ENCODE peak calls at places on chromosomes 11 and 22, in eight cellular contexts. One of them, this sample, is unnamed.

GRCh38 chr11:104095791-104096190 is 59.4 kb downstream of the DDI1 start:
- DNase-seq in esophagus squamous epithelium: no peak
- DNase-seq in sigmoid colon: no peak
- DNase-seq in mucosa of descending colon: no peak
- DNase-seq in Caco-2: no peak
- DNase-seq in spleen: no peak
- DNase-seq in IMR-90: no peak
- DNase-seq in body of pancreas: no peak
- DNase-seq in this sample: no peak

GRCh38 chr11:66820921-66821320 is 22.3 kb upstream of the RCE1 start:
- DNase-seq in esophagus squamous epithelium: no peak
- DNase-seq in sigmoid colon: no peak
- DNase-seq in mucosa of descending colon: no peak
- DNase-seq in Caco-2: no peak
- DNase-seq in spleen: no peak
- DNase-seq in IMR-90: no peak
- DNase-seq in body of pancreas: no peak
- DNase-seq in this sample: no peak

GRCh38 chr11:23112987-23113886 is 253.0 kb upstream of the CCDC179 start:
- DNase-seq in esophagus squamous epithelium: no peak
- DNase-seq in sigmoid colon: no peak
- DNase-seq in mucosa of descending colon: peak; percentile 85
- DNase-seq in Caco-2: peak; percentile 38
- DNase-seq in spleen: no peak
- DNase-seq in IMR-90: peak; percentile 63
- DNase-seq in body of pancreas: peak; percentile 88
- DNase-seq in this sample: no peak

GRCh38 chr11:66113132-66113856 is 43.2 kb downstream of the PACS1 start:
- DNase-seq in esophagus squamous epithelium: no peak
- DNase-seq in sigmoid colon: no peak
- DNase-seq in mucosa of descending colon: no peak
- DNase-seq in Caco-2: no peak
- DNase-seq in spleen: no peak
- DNase-seq in IMR-90: peak; percentile 90
- DNase-seq in body of pancreas: no peak
- DNase-seq in this sample: no peak

GRCh38 chr11:120057595-120058581 is 80.0 kb downstream of the TRIM29 start:
- DNase-seq in esophagus squamous epithelium: no peak
- DNase-seq in sigmoid colon: no peak
- DNase-seq in mucosa of descending colon: peak; percentile 4
- DNase-seq in Caco-2: peak; percentile 75
- DNase-seq in spleen: no peak
- DNase-seq in IMR-90: no peak
- DNase-seq in body of pancreas: no peak
- DNase-seq in this sample: no peak

GRCh38 chr22:26848244-26848920 is 191.0 kb downstream of the MIAT start:
- DNase-seq in esophagus squamous epithelium: no peak
- DNase-seq in sigmoid colon: no peak
- DNase-seq in mucosa of descending colon: no peak
- DNase-seq in Caco-2: no peak
- DNase-seq in spleen: no peak
- DNase-seq in IMR-90: no peak
- DNase-seq in body of pancreas: no peak
- DNase-seq in this sample: no peak

GRCh38 chr11:13963169-13963948 is 836 bp downstream of the SPON1 start:
- DNase-seq in esophagus squamous epithelium: no peak
- DNase-seq in sigmoid colon: peak; percentile 72
- DNase-seq in mucosa of descending colon: peak; percentile 55
- DNase-seq in Caco-2: peak; percentile 46
- DNase-seq in spleen: peak; percentile 82
- DNase-seq in IMR-90: peak; percentile 17
- DNase-seq in body of pancreas: no peak
- DNase-seq in this sample: peak; percentile 45

GRCh38 chr11:128465946-128466688 is 121.2 kb downstream of the ETS1 start:
- DNase-seq in esophagus squamous epithelium: no peak
- DNase-seq in sigmoid colon: no peak
- DNase-seq in mucosa of descending colon: no peak
- DNase-seq in Caco-2: no peak
- DNase-seq in spleen: no peak
- DNase-seq in IMR-90: no peak
- DNase-seq in body of pancreas: no peak
- DNase-seq in this sample: no peak

GRCh38 chr11:6625832-6626420 is 6.7 kb upstream of the TPP1 start:
- DNase-seq in esophagus squamous epithelium: no peak
- DNase-seq in sigmoid colon: no peak
- DNase-seq in mucosa of descending colon: no peak
- DNase-seq in Caco-2: no peak
- DNase-seq in spleen: peak; percentile 65
- DNase-seq in IMR-90: no peak
- DNase-seq in body of pancreas: peak; percentile 7
- DNase-seq in this sample: no peak

GRCh38 chr22:24156915-24157782 is 24.1 kb upstream of the SUSD2 start:
- DNase-seq in esophagus squamous epithelium: peak; percentile 71
- DNase-seq in sigmoid colon: peak; percentile 93
- DNase-seq in mucosa of descending colon: peak; percentile 89
- DNase-seq in Caco-2: peak; percentile 74
- DNase-seq in spleen: peak; percentile 98
- DNase-seq in IMR-90: peak; percentile 64
- DNase-seq in body of pancreas: peak; percentile 87
- DNase-seq in this sample: peak; percentile 94

GRCh38 chr22:24559471-24559870 is 3.7 kb downstream of the SNRPD3 start:
- DNase-seq in esophagus squamous epithelium: no peak
- DNase-seq in sigmoid colon: no peak
- DNase-seq in mucosa of descending colon: no peak
- DNase-seq in Caco-2: no peak
- DNase-seq in spleen: peak; percentile 39
- DNase-seq in IMR-90: no peak
- DNase-seq in body of pancreas: no peak
- DNase-seq in this sample: no peak

GRCh38 chr22:37138879-37139561 is 10.7 kb downstream of the IL2RB start:
- DNase-seq in esophagus squamous epithelium: no peak
- DNase-seq in sigmoid colon: no peak
- DNase-seq in mucosa of descending colon: no peak
- DNase-seq in Caco-2: no peak
- DNase-seq in spleen: no peak
- DNase-seq in IMR-90: no peak
- DNase-seq in body of pancreas: no peak
- DNase-seq in this sample: no peak

GRCh38 chr11:67053896-67054850 is 2.5 kb upstream of the RHOD start:
- DNase-seq in esophagus squamous epithelium: no peak
- DNase-seq in sigmoid colon: no peak
- DNase-seq in mucosa of descending colon: peak; percentile 69
- DNase-seq in Caco-2: peak; percentile 83
- DNase-seq in spleen: no peak
- DNase-seq in IMR-90: peak; percentile 91
- DNase-seq in body of pancreas: peak; percentile 80
- DNase-seq in this sample: no peak

GRCh38 chr22:46001426-46002106 is 24.6 kb upstream of the WNT7B start:
- DNase-seq in esophagus squamous epithelium: no peak
- DNase-seq in sigmoid colon: peak; percentile 65
- DNase-seq in mucosa of descending colon: no peak
- DNase-seq in Caco-2: no peak
- DNase-seq in spleen: peak; percentile 73
- DNase-seq in IMR-90: no peak
- DNase-seq in body of pancreas: no peak
- DNase-seq in this sample: peak; percentile 41

GRCh38 chr11:5280582-5281102 is 10.9 kb upstream of the HBE1 start:
- DNase-seq in esophagus squamous epithelium: no peak
- DNase-seq in sigmoid colon: no peak
- DNase-seq in mucosa of descending colon: peak; percentile 13
- DNase-seq in Caco-2: peak; percentile 59
- DNase-seq in spleen: no peak
- DNase-seq in IMR-90: peak; percentile 100
- DNase-seq in body of pancreas: no peak
- DNase-seq in this sample: no peak

GRCh38 chr11:74256370-74257133 is 54.9 kb downstream of the P4HA3 start:
- DNase-seq in esophagus squamous epithelium: no peak
- DNase-seq in sigmoid colon: no peak
- DNase-seq in mucosa of descending colon: no peak
- DNase-seq in Caco-2: no peak
- DNase-seq in spleen: no peak
- DNase-seq in IMR-90: no peak
- DNase-seq in body of pancreas: no peak
- DNase-seq in this sample: no peak

GRCh38 chr11:26904114-26904513 is 89.8 kb upstream of the FIBIN start:
- DNase-seq in esophagus squamous epithelium: no peak
- DNase-seq in sigmoid colon: no peak
- DNase-seq in mucosa of descending colon: no peak
- DNase-seq in Caco-2: no peak
- DNase-seq in spleen: no peak
- DNase-seq in IMR-90: no peak
- DNase-seq in body of pancreas: no peak
- DNase-seq in this sample: no peak

GRCh38 chr11:34640050-34640971 is 19.4 kb downstream of the EHF start:
- DNase-seq in esophagus squamous epithelium: no peak
- DNase-seq in sigmoid colon: no peak
- DNase-seq in mucosa of descending colon: peak; percentile 84
- DNase-seq in Caco-2: peak; percentile 96
- DNase-seq in spleen: no peak
- DNase-seq in IMR-90: no peak
- DNase-seq in body of pancreas: peak; percentile 91
- DNase-seq in this sample: peak; percentile 87

GRCh38 chr22:46070722-46071450 is 79.4 kb upstream of the PPARA start:
- DNase-seq in esophagus squamous epithelium: no peak
- DNase-seq in sigmoid colon: peak; percentile 81
- DNase-seq in mucosa of descending colon: peak; percentile 65
- DNase-seq in Caco-2: peak; percentile 21
- DNase-seq in spleen: peak; percentile 88
- DNase-seq in IMR-90: peak; percentile 54
- DNase-seq in body of pancreas: peak; percentile 62
- DNase-seq in this sample: peak; percentile 80

DNA sequence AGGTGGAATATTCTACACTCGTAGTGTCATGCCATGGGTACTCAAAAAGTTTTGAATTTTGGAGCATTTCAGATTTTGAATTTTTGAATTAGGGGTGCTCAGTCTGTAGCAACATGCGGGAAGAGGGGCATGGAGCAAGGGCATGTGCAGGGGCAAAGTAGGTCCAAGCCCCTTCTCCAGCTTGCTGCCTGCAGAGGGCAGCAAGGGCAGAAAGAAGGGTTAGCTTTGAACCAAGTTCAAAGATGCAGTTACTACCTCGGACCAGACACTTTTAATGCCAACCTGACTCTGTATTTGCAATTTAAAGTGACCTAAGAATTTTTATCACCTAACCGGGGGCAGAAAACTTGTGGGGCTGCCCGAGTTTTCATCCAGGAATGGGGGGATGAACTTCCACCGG is 68.2 kb downstream of the CD82 start:
- DNase-seq in esophagus squamous epithelium: no peak
- DNase-seq in sigmoid colon: peak; percentile 62
- DNase-seq in mucosa of descending colon: no peak
- DNase-seq in Caco-2: no peak
- DNase-seq in spleen: peak; percentile 4
- DNase-seq in IMR-90: no peak
- DNase-seq in body of pancreas: no peak
- DNase-seq in this sample: no peak
- TF ChIP-seq CTCF in esophagus squamous epithelium: no peak
- TF ChIP-seq CTCF in sigmoid colon: no peak
- TF ChIP-seq CTCF in mucosa of descending colon: no peak
- TF ChIP-seq CTCF in Caco-2: peak; percentile 47
- TF ChIP-seq CTCF in spleen: no peak
- TF ChIP-seq CTCF in IMR-90: no peak
- TF ChIP-seq CTCF in body of pancreas: no peak
- TF ChIP-seq CTCF in this sample: no peak

DNA sequence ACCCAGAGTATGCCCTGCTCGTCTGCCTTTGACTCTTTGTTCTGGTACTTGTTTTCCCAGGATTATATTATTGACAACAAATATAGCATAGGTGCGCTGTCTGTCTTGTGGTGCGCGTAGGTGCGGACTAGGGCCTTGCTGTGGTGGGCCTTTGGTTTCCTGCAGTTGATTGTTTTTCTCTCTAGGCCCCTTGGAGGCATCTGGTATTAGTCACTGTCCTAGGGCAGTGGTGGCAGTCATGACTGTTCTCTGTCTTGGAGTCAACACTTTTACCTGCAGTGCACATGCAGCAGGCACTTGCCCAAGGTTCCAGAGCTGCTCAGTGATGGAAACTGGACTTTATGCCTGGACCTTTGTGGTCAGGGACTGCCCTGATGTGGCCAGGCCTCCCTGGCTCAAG is 18.6 kb downstream of the PPP6R2 start:
- DNase-seq in esophagus squamous epithelium: no peak
- DNase-seq in sigmoid colon: no peak
- DNase-seq in mucosa of descending colon: no peak
- DNase-seq in Caco-2: no peak
- DNase-seq in spleen: no peak
- DNase-seq in IMR-90: no peak
- DNase-seq in body of pancreas: no peak
- DNase-seq in this sample: no peak
- H3K4me1 ChIP-seq in esophagus squamous epithelium: peaks cover 6% of the 10 kb centered on the region
- H3K4me1 ChIP-seq in sigmoid colon: peaks cover 12% of the 10 kb centered on the region
- H3K4me1 ChIP-seq in mucosa of descending colon: no peaks in the 10 kb centered on the region
- H3K4me1 ChIP-seq in Caco-2: no peaks in the 10 kb centered on the region
- H3K4me1 ChIP-seq in spleen: peaks cover 38% of the 10 kb centered on the region
- H3K4me1 ChIP-seq in IMR-90: peaks cover 2% of the 10 kb centered on the region
- H3K4me1 ChIP-seq in body of pancreas: peaks cover 26% of the 10 kb centered on the region
- H3K4me1 ChIP-seq in this sample: peaks cover 8% of the 10 kb centered on the region

DNA sequence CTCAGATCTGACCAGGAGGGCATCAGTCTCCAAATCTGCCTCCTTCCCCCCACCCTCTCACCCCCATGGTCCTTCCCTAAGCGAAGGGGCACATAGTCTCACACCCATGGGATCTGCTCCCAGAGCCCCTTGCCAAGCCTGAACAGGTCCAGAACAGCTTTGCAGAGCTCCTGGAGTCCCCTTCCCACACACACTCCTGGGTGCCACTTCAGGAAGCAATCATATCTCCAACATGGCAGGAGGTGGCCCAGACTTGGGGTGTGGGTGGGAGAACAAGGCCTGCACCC is 63.0 kb downstream of the MICAL3 start:
- DNase-seq in esophagus squamous epithelium: no peak
- DNase-seq in sigmoid colon: no peak
- DNase-seq in mucosa of descending colon: no peak
- DNase-seq in Caco-2: no peak
- DNase-seq in spleen: peak; percentile 54
- DNase-seq in IMR-90: no peak
- DNase-seq in body of pancreas: no peak
- DNase-seq in this sample: no peak
- H3K4me3 ChIP-seq in esophagus squamous epithelium: no peak overlapping the region
- H3K4me3 ChIP-seq in sigmoid colon: no peak overlapping the region
- H3K4me3 ChIP-seq in mucosa of descending colon: no peak overlapping the region
- H3K4me3 ChIP-seq in Caco-2: no peak overlapping the region
- H3K4me3 ChIP-seq in spleen: no peak overlapping the region
- H3K4me3 ChIP-seq in IMR-90: no peak overlapping the region
- H3K4me3 ChIP-seq in body of pancreas: no peak overlapping the region
- H3K4me3 ChIP-seq in this sample: no peak overlapping the region

DNA sequence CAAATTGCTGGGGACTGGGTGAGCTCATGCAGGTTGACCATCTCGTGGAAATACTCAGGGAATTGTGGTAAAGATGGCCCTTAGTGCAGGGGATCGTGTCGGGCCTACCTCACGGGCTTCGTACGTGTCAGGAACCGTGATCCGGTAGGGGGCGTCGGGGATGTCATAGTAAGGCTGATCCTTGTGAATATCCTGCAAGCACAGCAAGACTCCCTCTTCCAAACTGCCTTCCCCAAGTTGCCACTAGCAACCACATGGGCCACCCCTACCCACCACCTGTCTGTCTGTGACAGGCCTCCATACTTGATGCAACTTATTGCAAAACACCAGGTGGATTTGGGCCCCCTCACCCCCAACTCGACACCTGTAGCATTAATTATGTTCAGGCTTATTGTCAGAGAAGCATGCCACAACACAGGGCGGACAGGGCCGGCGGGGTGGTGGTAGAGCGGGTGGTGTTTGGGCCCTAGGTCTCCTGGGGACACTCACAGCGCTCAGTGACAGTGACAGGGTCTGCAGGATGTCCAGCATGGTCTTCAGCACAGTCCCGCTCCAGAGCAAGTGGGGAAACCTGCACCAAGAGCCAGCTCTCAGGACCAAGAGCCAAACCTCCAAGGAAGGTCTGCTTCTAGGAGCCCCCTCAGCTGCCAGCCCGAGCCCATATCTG is 22.6 kb upstream of the SERPIND1 start:
- DNase-seq in esophagus squamous epithelium: no peak
- DNase-seq in sigmoid colon: no peak
- DNase-seq in mucosa of descending colon: no peak
- DNase-seq in Caco-2: no peak
- DNase-seq in spleen: no peak
- DNase-seq in IMR-90: no peak
- DNase-seq in body of pancreas: no peak
- DNase-seq in this sample: no peak
- TF ChIP-seq CTCF in esophagus squamous epithelium: no peak
- TF ChIP-seq CTCF in sigmoid colon: no peak
- TF ChIP-seq CTCF in mucosa of descending colon: no peak
- TF ChIP-seq CTCF in Caco-2: peak; percentile 35
- TF ChIP-seq CTCF in spleen: no peak
- TF ChIP-seq CTCF in IMR-90: peak; percentile 2
- TF ChIP-seq CTCF in body of pancreas: no peak
- TF ChIP-seq CTCF in this sample: no peak